ENCODE peak calls at places on chromosomes 12 and 14, in nine cellular contexts. W is epithelial cell of esophagus, L is MM.1S, M is GM12865, D is RWPE2, C is DND-41, I is esophagus squamous epithelium, Y is lung, J is GM06990. U is an unnamed sample.
A peak's percentile ranks its signal among the peaks of the same experiment; 100 is the strongest.

GRCh38 chr14:96051642-96052540 is 12.7 kb downstream of the C14orf132 start:
- DNase-seq in W (peak; percentile 10), L (peak; percentile 35), M (peak; percentile 58), D (peak; percentile 51), C (peak; percentile 6), I (no peak), Y (no peak), J (no peak), U (no peak)

GRCh38 chr14:59679872-59680271 is 103.3 kb upstream of the CCDC175 start:
- DNase-seq in W (peak; percentile 43), L (no peak), M (no peak), D (no peak), C (no peak), I (no peak), Y (no peak), J (no peak), U (no peak)

GRCh38 chr12:54028324-54029201 is at the start of gene HOXC6:
- DNase-seq in W (no peak), L (no peak), M (no peak), D (no peak), C (no peak), I (no peak), Y (no peak), J (no peak), U (no peak)

GRCh38 chr12:23222801-23223200 is 597.8 kb downstream of the ETNK1 start:
- DNase-seq in W (peak; percentile 4), L (peak; percentile 95), M (peak; percentile 22), D (no peak), C (no peak), I (no peak), Y (no peak), J (no peak), U (no peak)

GRCh38 chr14:85421166-85421877 is 108.6 kb upstream of the FLRT2 start:
- DNase-seq in W (peak; percentile 95), L (no peak), M (no peak), D (peak; percentile 83), C (no peak), I (no peak), Y (no peak), J (no peak), U (no peak)

GRCh38 chr12:67795235-67795634 is 146.7 kb downstream of the DYRK2 start:
- DNase-seq in W (peak; percentile 42), L (no peak), M (no peak), D (no peak), C (no peak), I (no peak), Y (no peak), J (no peak), U (no peak)

GRCh38 chr12:19689226-19689625 is 249.9 kb downstream of the AEBP2 start:
- DNase-seq in W (no peak), L (no peak), M (no peak), D (no peak), C (no peak), I (no peak), Y (no peak), J (no peak), U (no peak)

GRCh38 chr12:77299910-77300772 is 234.8 kb upstream of the E2F7 start:
- DNase-seq in W (peak; percentile 85), L (no peak), M (no peak), D (no peak), C (no peak), I (no peak), Y (no peak), J (no peak), U (no peak)

GRCh38 chr14:99475660-99476059 is 5.0 kb downstream of the SETD3 start:
- DNase-seq in W (no peak), L (no peak), M (no peak), D (no peak), C (no peak), I (no peak), Y (no peak), J (no peak), U (no peak)

GRCh38 chr14:21097616-21098133 is 780 bp downstream of the ZNF219 start:
- DNase-seq in W (no peak), L (no peak), M (no peak), D (no peak), C (no peak), I (no peak), Y (no peak), J (no peak), U (no peak)
- H3K4me3 ChIP-seq in W (peak overlapping the region; percentile 72), L (no peak overlapping the region), M (peak overlapping the region; percentile 11), D (peak overlapping the region; percentile 9), C (no peak overlapping the region), I (peak overlapping the region; percentile 82), Y (peak overlapping the region; percentile 29), J (peak overlapping the region; percentile 18), U (no peak overlapping the region)

DNA sequence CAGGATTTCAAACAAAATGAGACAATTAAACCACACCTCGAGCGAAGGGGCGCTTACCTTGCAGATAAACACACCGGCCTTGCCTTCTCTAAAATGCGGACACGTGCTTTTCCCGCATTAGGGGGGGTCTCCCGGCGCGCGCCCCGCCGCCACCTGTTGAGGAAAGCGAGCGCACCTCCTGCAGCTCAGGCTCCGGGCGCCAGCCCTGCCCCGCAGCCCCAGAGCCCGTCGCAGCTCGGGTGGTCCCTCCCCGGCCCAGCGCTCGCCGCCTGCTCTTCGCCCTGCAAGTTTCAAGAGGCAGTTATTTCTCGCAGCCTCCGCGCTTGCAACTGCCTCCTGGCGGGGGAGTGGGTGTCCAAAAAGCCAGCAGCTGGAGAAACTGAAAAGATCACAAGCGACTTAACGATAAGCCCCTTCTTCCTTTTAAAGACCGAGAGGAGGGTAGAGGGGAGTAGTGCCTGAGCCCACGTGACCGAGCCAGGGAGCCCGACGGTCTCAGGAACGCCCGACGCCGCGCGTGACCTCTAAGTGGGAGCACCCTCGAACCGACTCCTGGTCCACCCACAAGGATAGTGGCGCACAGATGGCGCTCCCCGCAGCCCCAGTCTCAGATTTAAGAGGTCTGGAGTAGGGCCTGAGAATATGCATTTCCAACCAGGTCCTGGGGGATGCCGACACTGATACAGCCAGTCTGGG is at the start of gene ESR2:
- DNase-seq in W (peak; percentile 30), L (peak; percentile 33), M (peak; percentile 56), D (no peak), C (peak; percentile 52), I (no peak), Y (no peak), J (peak; percentile 57), U (peak; percentile 25)
- TF ChIP-seq CTCF in W (peak; percentile 26), L (no peak), M (peak; percentile 23), D (no peak), C (peak; percentile 19), I (no peak), Y (no peak), J (peak; percentile 30), U (peak; percentile 36)

GRCh38 chr14:24461336-24461735 is 18.8 kb upstream of the SDR39U1 start:
- DNase-seq in W (peak; percentile 73), L (no peak), M (no peak), D (no peak), C (no peak), I (no peak), Y (no peak), J (no peak), U (no peak)

GRCh38 chr14:24463806-24464785 is 21.5 kb upstream of the SDR39U1 start:
- DNase-seq in W (no peak), L (no peak), M (no peak), D (no peak), C (no peak), I (no peak), Y (no peak), J (no peak), U (no peak)

GRCh38 chr14:24463017-24463805 is 20.6 kb upstream of the SDR39U1 start:
- DNase-seq in W (no peak), L (peak; percentile 25), M (peak; percentile 21), D (no peak), C (no peak), I (no peak), Y (no peak), J (no peak), U (peak; percentile 24)

GRCh38 chr14:24465369-24465768 is 22.8 kb upstream of the SDR39U1 start:
- DNase-seq in W (no peak), L (no peak), M (no peak), D (no peak), C (peak; percentile 35), I (no peak), Y (no peak), J (no peak), U (no peak)
- H3K4me3 ChIP-seq in W (no peak overlapping the region), L (no peak overlapping the region), M (no peak overlapping the region), D (no peak overlapping the region), C (no peak overlapping the region), I (no peak overlapping the region), Y (no peak overlapping the region), J (no peak overlapping the region), U (no peak overlapping the region)

GRCh38 chr12:26880625-26881024 is 47.6 kb upstream of the ITPR2 start:
- DNase-seq in W (no peak), L (no peak), M (no peak), D (no peak), C (no peak), I (no peak), Y (no peak), J (no peak), U (no peak)

GRCh38 chr12:26890784-26891183 is 47.0 kb downstream of the INTS13 start:
- DNase-seq in W (no peak), L (no peak), M (no peak), D (no peak), C (no peak), I (no peak), Y (no peak), J (no peak), U (no peak)

DNA sequence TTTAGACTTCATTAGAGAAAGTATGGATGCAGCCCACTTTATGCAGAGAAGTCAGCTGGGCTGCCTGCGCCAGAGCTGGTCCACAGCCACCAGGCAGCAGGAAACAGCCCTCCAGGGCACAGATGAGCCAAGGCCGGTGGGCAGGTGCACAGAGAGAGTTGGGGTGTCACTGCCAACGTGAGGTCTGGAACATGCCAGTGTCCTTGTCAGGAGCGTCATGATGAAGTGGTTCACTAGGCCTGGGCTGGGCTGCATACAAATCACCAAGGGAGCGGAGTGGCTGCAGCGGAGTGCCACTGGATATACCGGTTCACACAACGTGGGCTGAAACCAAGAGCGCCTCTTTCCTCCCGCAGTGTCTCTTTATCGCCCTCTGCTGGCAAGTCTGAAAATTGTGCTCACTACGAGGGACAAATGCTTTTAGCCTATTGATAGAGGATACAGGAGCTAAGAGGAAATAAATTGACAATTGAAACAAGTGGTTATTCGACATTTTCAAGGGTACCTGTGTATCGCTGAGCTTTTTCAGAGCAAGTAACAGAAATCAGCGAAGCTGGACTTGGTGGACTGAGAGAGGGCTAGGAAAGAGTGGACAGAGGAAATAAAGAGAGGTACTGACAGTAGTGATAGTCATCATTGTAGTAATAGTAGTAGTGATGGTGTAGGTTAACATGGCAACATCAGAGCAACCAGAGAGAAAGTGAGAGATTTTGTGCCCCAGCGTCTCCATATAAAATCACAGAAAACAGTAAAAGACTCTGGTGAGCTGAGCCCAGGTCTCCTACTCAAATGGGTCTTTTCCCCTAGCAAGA is 52.0 kb upstream of the ITPR2 start:
- DNase-seq in W (peak; percentile 93), L (peak; percentile 90), M (peak; percentile 90), D (peak; percentile 46), C (peak; percentile 89), I (peak; percentile 15), Y (peak; percentile 88), J (peak; percentile 71), U (peak; percentile 57)
- TF ChIP-seq CTCF in W (peak; percentile 98), L (peak; percentile 97), M (peak; percentile 97), D (peak; percentile 86), C (peak; percentile 97), I (peak; percentile 97), Y (peak; percentile 96), J (peak; percentile 87), U (peak; percentile 96)

U was measured in GM12864.